ENCODE peak calls at places on chromosome 4, in six cellular contexts. One of them, this sample, is unnamed.

GRCh38 chr4:93605163-93605562 is 223.4 kb upstream of the ATOH1 start:
- DNase-seq in astrocyte of the cerebellum: no peak
- DNase-seq in GM20000: no peak
- DNase-seq in mammary epithelial cell: no peak
- DNase-seq in Panc1: no peak
- DNase-seq in activated B cell treated with CpG ODN at 0.5 μM for 24 hours: no peak
- DNase-seq in this sample: no peak

GRCh38 chr4:90137545-90137944 is 10.4 kb downstream of the CCSER1 start:
- DNase-seq in astrocyte of the cerebellum: no peak
- DNase-seq in GM20000: no peak
- DNase-seq in mammary epithelial cell: no peak
- DNase-seq in Panc1: no peak
- DNase-seq in activated B cell treated with CpG ODN at 0.5 μM for 24 hours: no peak
- DNase-seq in this sample: no peak

GRCh38 chr4:145779319-145779801 is 99.4 kb downstream of the C4orf51 start:
- DNase-seq in astrocyte of the cerebellum: no peak
- DNase-seq in GM20000: no peak
- DNase-seq in mammary epithelial cell: no peak
- DNase-seq in Panc1: no peak
- DNase-seq in activated B cell treated with CpG ODN at 0.5 μM for 24 hours: no peak
- DNase-seq in this sample: no peak

GRCh38 chr4:100962698-100963097 is 384.6 kb downstream of the PPP3CA start:
- DNase-seq in astrocyte of the cerebellum: no peak
- DNase-seq in GM20000: no peak
- DNase-seq in mammary epithelial cell: no peak
- DNase-seq in Panc1: no peak
- DNase-seq in activated B cell treated with CpG ODN at 0.5 μM for 24 hours: no peak
- DNase-seq in this sample: no peak

GRCh38 chr4:99885063-99885664 is 9.1 kb downstream of the LAMTOR3 start:
- DNase-seq in astrocyte of the cerebellum: peak
- DNase-seq in GM20000: peak
- DNase-seq in mammary epithelial cell: peak
- DNase-seq in Panc1: no peak
- DNase-seq in activated B cell treated with CpG ODN at 0.5 μM for 24 hours: no peak
- DNase-seq in this sample: peak

GRCh38 chr4:165756831-165757230 is 116.2 kb upstream of the TLL1 start:
- DNase-seq in astrocyte of the cerebellum: no peak
- DNase-seq in GM20000: no peak
- DNase-seq in mammary epithelial cell: no peak
- DNase-seq in Panc1: no peak
- DNase-seq in activated B cell treated with CpG ODN at 0.5 μM for 24 hours: no peak
- DNase-seq in this sample: no peak

GRCh38 chr4:65670331-65671031 is at the start of gene EPHA5:
- DNase-seq in astrocyte of the cerebellum: peak
- DNase-seq in GM20000: peak
- DNase-seq in mammary epithelial cell: peak
- DNase-seq in Panc1: no peak
- DNase-seq in activated B cell treated with CpG ODN at 0.5 μM for 24 hours: no peak
- DNase-seq in this sample: no peak

GRCh38 chr4:155966661-155967060 is 13.0 kb upstream of the CTSO start:
- DNase-seq in astrocyte of the cerebellum: no peak
- DNase-seq in GM20000: no peak
- DNase-seq in mammary epithelial cell: no peak
- DNase-seq in Panc1: no peak
- DNase-seq in activated B cell treated with CpG ODN at 0.5 μM for 24 hours: no peak
- DNase-seq in this sample: no peak

GRCh38 chr4:128275351-128275750 is 12.3 kb downstream of the PGRMC2 start:
- DNase-seq in astrocyte of the cerebellum: no peak
- DNase-seq in GM20000: no peak
- DNase-seq in mammary epithelial cell: no peak
- DNase-seq in Panc1: no peak
- DNase-seq in activated B cell treated with CpG ODN at 0.5 μM for 24 hours: no peak
- DNase-seq in this sample: no peak

GRCh38 chr4:8127051-8127798 is 31.4 kb downstream of the ABLIM2 start:
- DNase-seq in astrocyte of the cerebellum: no peak
- DNase-seq in GM20000: no peak
- DNase-seq in mammary epithelial cell: no peak
- DNase-seq in Panc1: no peak
- DNase-seq in activated B cell treated with CpG ODN at 0.5 μM for 24 hours: no peak
- DNase-seq in this sample: no peak

GRCh38 chr4:78186597-78187543 is 129.7 kb downstream of the FRAS1 start:
- DNase-seq in astrocyte of the cerebellum: no peak
- DNase-seq in GM20000: no peak
- DNase-seq in mammary epithelial cell: no peak
- DNase-seq in Panc1: no peak
- DNase-seq in activated B cell treated with CpG ODN at 0.5 μM for 24 hours: no peak
- DNase-seq in this sample: no peak

GRCh38 chr4:68569466-68570121 is 6.5 kb downstream of the UGT2B17 start:
- DNase-seq in astrocyte of the cerebellum: no peak
- DNase-seq in GM20000: no peak
- DNase-seq in mammary epithelial cell: no peak
- DNase-seq in Panc1: no peak
- DNase-seq in activated B cell treated with CpG ODN at 0.5 μM for 24 hours: no peak
- DNase-seq in this sample: no peak
- TF ChIP-seq CTCF in astrocyte of the cerebellum: no peak
- TF ChIP-seq CTCF in GM20000: no peak
- TF ChIP-seq CTCF in mammary epithelial cell: no peak
- TF ChIP-seq CTCF in Panc1: no peak
- TF ChIP-seq CTCF in activated B cell treated with CpG ODN at 0.5 μM for 24 hours: no peak
- TF ChIP-seq CTCF in this sample: no peak

DNA sequence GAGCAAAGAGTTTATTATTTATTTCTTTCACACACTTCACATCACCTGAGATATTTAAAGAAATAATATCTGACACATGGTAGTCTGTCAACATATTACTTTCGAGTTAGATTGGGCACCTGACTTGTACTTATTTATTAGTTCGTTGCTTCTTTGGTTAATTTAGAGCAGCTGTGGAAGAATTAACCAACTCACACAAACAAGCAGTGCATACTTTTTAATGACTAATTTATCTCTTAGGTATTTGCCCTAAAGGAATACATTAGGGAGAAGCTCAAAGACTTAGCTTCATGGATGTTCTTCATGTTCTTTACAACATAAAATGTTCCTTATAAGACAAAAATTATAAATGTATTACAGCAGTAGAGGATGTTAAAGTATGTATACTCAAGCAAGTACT is 242.9 kb downstream of the ARHGAP24 start:
- DNase-seq in astrocyte of the cerebellum: no peak
- DNase-seq in GM20000: no peak
- DNase-seq in mammary epithelial cell: no peak
- DNase-seq in Panc1: no peak
- DNase-seq in activated B cell treated with CpG ODN at 0.5 μM for 24 hours: no peak
- DNase-seq in this sample: no peak
- TF ChIP-seq CTCF in astrocyte of the cerebellum: no peak
- TF ChIP-seq CTCF in GM20000: no peak
- TF ChIP-seq CTCF in mammary epithelial cell: no peak
- TF ChIP-seq CTCF in Panc1: no peak
- TF ChIP-seq CTCF in activated B cell treated with CpG ODN at 0.5 μM for 24 hours: no peak
- TF ChIP-seq CTCF in this sample: no peak

DNA sequence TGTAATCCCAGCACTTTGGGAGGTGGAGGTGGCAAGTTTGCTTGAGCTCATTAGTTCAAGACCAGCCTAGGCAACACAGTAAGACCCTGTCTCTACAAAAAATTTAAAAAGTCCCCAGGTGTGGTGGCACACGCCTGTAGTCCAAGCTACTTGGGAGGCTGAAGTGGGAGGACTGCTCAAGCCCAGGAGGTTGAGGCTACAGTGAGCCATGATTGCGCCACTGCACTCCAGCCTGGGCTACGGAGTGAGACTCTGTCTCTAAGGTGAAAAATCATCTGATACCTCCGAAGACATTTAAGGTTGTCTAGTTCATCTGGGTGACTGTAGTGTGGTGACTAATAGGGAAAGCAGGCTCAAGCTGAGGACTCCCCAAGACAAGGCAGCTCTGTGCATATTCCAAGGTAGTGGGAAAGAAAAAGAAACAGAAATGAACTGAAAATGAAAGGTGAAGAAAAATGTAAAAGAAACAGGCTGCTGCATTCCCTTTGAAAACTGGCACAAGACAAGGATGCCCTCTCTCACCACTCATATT is 23.3 kb downstream of the FRYL start:
- DNase-seq in astrocyte of the cerebellum: no peak
- DNase-seq in GM20000: no peak
- DNase-seq in mammary epithelial cell: peak
- DNase-seq in Panc1: no peak
- DNase-seq in activated B cell treated with CpG ODN at 0.5 μM for 24 hours: no peak
- DNase-seq in this sample: no peak
- TF ChIP-seq CTCF in astrocyte of the cerebellum: no peak
- TF ChIP-seq CTCF in GM20000: no peak
- TF ChIP-seq CTCF in mammary epithelial cell: no peak
- TF ChIP-seq CTCF in Panc1: no peak
- TF ChIP-seq CTCF in activated B cell treated with CpG ODN at 0.5 μM for 24 hours: no peak
- TF ChIP-seq CTCF in this sample: no peak

GRCh38 chr4:24884925-24885324 is 27.9 kb downstream of the CCDC149 start:
- DNase-seq in astrocyte of the cerebellum: no peak
- DNase-seq in GM20000: no peak
- DNase-seq in mammary epithelial cell: no peak
- DNase-seq in Panc1: no peak
- DNase-seq in activated B cell treated with CpG ODN at 0.5 μM for 24 hours: no peak
- DNase-seq in this sample: no peak
- TF ChIP-seq CTCF in astrocyte of the cerebellum: no peak
- TF ChIP-seq CTCF in GM20000: no peak
- TF ChIP-seq CTCF in mammary epithelial cell: no peak
- TF ChIP-seq CTCF in Panc1: no peak
- TF ChIP-seq CTCF in activated B cell treated with CpG ODN at 0.5 μM for 24 hours: no peak
- TF ChIP-seq CTCF in this sample: no peak

DNA sequence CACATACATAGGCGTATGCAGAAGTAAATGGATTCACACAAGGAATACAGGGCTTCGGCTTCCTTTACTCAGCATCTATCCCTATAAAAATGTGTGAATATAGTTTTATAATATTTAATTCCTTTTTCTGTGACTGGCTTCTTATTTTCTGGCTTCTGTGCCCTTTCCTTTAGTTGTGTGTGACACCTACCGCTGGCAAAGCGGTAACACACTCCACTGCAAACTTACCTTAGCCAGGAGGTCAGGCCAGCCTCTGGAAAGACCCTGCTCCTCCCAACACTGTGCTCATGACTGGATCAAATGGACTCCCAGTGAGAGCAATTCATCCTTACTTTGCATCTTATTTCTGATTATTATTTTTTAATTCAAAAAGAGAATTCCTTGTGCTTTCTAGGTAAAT is 244.2 kb downstream of the ANK2 start:
- DNase-seq in astrocyte of the cerebellum: no peak
- DNase-seq in GM20000: no peak
- DNase-seq in mammary epithelial cell: no peak
- DNase-seq in Panc1: no peak
- DNase-seq in activated B cell treated with CpG ODN at 0.5 μM for 24 hours: no peak
- DNase-seq in this sample: no peak
- TF ChIP-seq CTCF in astrocyte of the cerebellum: peak
- TF ChIP-seq CTCF in GM20000: no peak
- TF ChIP-seq CTCF in mammary epithelial cell: no peak
- TF ChIP-seq CTCF in Panc1: no peak
- TF ChIP-seq CTCF in activated B cell treated with CpG ODN at 0.5 μM for 24 hours: no peak
- TF ChIP-seq CTCF in this sample: no peak

DNA sequence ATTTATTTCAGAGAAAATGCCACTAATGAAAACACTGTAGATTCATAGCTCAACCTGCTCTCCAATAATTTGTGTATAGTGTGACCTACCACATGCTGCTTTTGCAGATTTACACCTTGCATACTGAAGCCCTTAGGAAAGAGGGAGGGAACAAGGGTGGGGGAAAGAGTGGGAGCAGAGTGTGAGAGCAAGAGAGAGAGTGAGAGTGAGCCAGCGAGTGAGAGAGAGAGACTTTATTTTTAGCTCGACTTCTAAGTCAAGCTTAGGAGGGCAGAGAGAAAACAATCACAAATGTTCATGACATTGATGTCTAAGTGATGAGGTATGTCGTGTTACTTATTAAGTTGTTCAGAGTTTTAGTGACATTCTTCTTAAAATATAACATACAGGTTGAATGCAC is 112.5 kb upstream of the HAND2 start:
- DNase-seq in astrocyte of the cerebellum: no peak
- DNase-seq in GM20000: no peak
- DNase-seq in mammary epithelial cell: no peak
- DNase-seq in Panc1: no peak
- DNase-seq in activated B cell treated with CpG ODN at 0.5 μM for 24 hours: no peak
- DNase-seq in this sample: no peak
- TF ChIP-seq CTCF in astrocyte of the cerebellum: no peak
- TF ChIP-seq CTCF in GM20000: no peak
- TF ChIP-seq CTCF in mammary epithelial cell: no peak
- TF ChIP-seq CTCF in Panc1: no peak
- TF ChIP-seq CTCF in activated B cell treated with CpG ODN at 0.5 μM for 24 hours: no peak
- TF ChIP-seq CTCF in this sample: no peak

GRCh38 chr4:139453371-139454110 is 380 bp upstream of the RAB33B start:
- DNase-seq in astrocyte of the cerebellum: peak
- DNase-seq in GM20000: peak
- DNase-seq in mammary epithelial cell: peak
- DNase-seq in Panc1: peak
- DNase-seq in activated B cell treated with CpG ODN at 0.5 μM for 24 hours: peak
- DNase-seq in this sample: peak
- TF ChIP-seq CTCF in astrocyte of the cerebellum: no peak
- TF ChIP-seq CTCF in GM20000: no peak
- TF ChIP-seq CTCF in mammary epithelial cell: no peak
- TF ChIP-seq CTCF in Panc1: peak
- TF ChIP-seq CTCF in activated B cell treated with CpG ODN at 0.5 μM for 24 hours: no peak
- TF ChIP-seq CTCF in this sample: peak

This sample was measured in Calu3.